ENCODE peak calls at places on chromosomes 7 and 10, in nine cellular contexts. H, V, K, F, E, N, O, R and U are unnamed samples.

GRCh38 chr7:1238363-1239331 is 6.0 kb downstream of the UNCX start:
- DNase-seq in V (no peak), E (no peak), R (no peak), O (no peak), K (no peak), H (no peak), N (no peak), F (peak), U (no peak)

GRCh38 chr10:70602665-70603438 is at the start of gene PRF1:
- DNase-seq in R (no peak), E (no peak), F (no peak), V (no peak), H (no peak), O (no peak), K (peak), N (peak), U (no peak)

GRCh38 chr7:2570021-2570420 is 11.2 kb downstream of the IQCE start:
- DNase-seq in R (no peak), V (no peak), O (no peak), K (no peak), H (no peak), N (no peak), F (no peak), E (no peak), U (no peak)

GRCh38 chr10:73648975-73649829 is 6.6 kb downstream of the SYNPO2L start:
- DNase-seq in E (no peak), F (peak), R (no peak), N (no peak), V (peak), O (no peak), K (no peak), H (no peak), U (no peak)

GRCh38 chr10:110959379-110960332 is 40.3 kb downstream of the SHOC2 start:
- DNase-seq in F (no peak), V (peak), R (no peak), H (no peak), O (no peak), N (no peak), K (no peak), E (no peak), U (no peak)

GRCh38 chr7:31056775-31057346 is 4.8 kb downstream of the ADCYAP1R1 start:
- DNase-seq in F (peak), N (no peak), R (no peak), O (peak), H (no peak), V (no peak), E (no peak), K (peak), U (no peak)

GRCh38 chr7:30146127-30146612 is 11.4 kb downstream of the MTURN start:
- DNase-seq in F (no peak), E (no peak), H (peak), O (no peak), V (no peak), R (no peak), N (no peak), K (no peak), U (no peak)

GRCh38 chr10:48794074-48794473 is 109.4 kb downstream of the WDFY4 start:
- DNase-seq in V (no peak), R (no peak), E (no peak), O (no peak), F (no peak), N (no peak), H (no peak), K (no peak), U (no peak)

GRCh38 chr10:21519327-21519933 is 6.1 kb downstream of the SKIDA1 start:
- DNase-seq in E (no peak), H (no peak), V (peak), N (no peak), F (no peak), K (no peak), O (no peak), R (no peak), U (no peak)

GRCh38 chr10:119190353-119190752 is 11.7 kb upstream of the PRDX3 start:
- DNase-seq in R (no peak), H (no peak), E (peak), N (no peak), K (no peak), F (no peak), O (peak), V (peak), U (no peak)

GRCh38 chr10:115850666-115851065 is 422.3 kb downstream of the GFRA1 start:
- DNase-seq in V (no peak), F (no peak), E (no peak), N (no peak), R (no peak), O (no peak), H (no peak), K (no peak), U (no peak)

GRCh38 chr10:131090761-131091661 is 220.5 kb downstream of the TCERG1L start:
- DNase-seq in K (no peak), E (no peak), R (no peak), N (no peak), V (no peak), F (no peak), O (no peak), H (no peak), U (no peak)

GRCh38 chr7:108875139-108875538 is 305.5 kb downstream of the DNAJB9 start:
- DNase-seq in K (no peak), H (no peak), R (no peak), F (peak), V (peak), N (peak), O (peak), E (no peak), U (no peak)

GRCh38 chr10:7891634-7892033 is 73.3 kb downstream of the TAF3 start:
- DNase-seq in E (no peak), K (no peak), N (no peak), H (no peak), O (no peak), F (no peak), V (peak), R (no peak), U (no peak)

GRCh38 chr7:24715171-24715570 is 42.1 kb downstream of the GSDME start:
- DNase-seq in E (no peak), V (no peak), N (no peak), F (no peak), H (no peak), O (no peak), K (no peak), R (no peak), U (no peak)

GRCh38 chr7:100065452-100066186 is 15.9 kb downstream of the ZNF3 start:
- DNase-seq in H (no peak), O (no peak), F (no peak), K (no peak), E (peak), V (peak), N (peak), R (no peak), U (no peak)

GRCh38 chr7:20783716-20784310 is 2.9 kb downstream of the SP8 start:
- DNase-seq in E (no peak), H (no peak), O (no peak), R (no peak), F (peak), V (no peak), K (peak), N (no peak), U (no peak)

GRCh38 chr10:133158756-133159610 is 1.0 kb upstream of the KNDC1 start:
- DNase-seq in K (no peak), V (no peak), O (peak), E (peak), N (peak), R (peak), H (peak), F (peak), U (no peak)

GRCh38 chr10:127880557-127880956 is 12.2 kb downstream of the CLRN3 start:
- DNase-seq in V (no peak), R (no peak), K (no peak), N (peak), O (no peak), H (no peak), F (no peak), E (no peak), U (no peak)

GRCh38 chr7:24227603-24228359 is 56.2 kb upstream of the NPY start:
- DNase-seq in V (no peak), R (no peak), K (no peak), F (no peak), N (no peak), H (no peak), O (no peak), E (no peak), U (no peak)

GRCh38 chr7:94301024-94301588 is 93.6 kb upstream of the COL1A2 start:
- DNase-seq in O (peak), H (peak), F (peak), E (peak), N (peak), R (no peak), V (peak), K (peak), U (no peak)

GRCh38 chr7:120402801-120403200 is 129.8 kb downstream of the KCND2 start:
- DNase-seq in R (no peak), O (no peak), H (no peak), E (no peak), K (no peak), V (peak), F (no peak), N (no peak), U (no peak)

GRCh38 chr10:119139464-119140067 is 25.9 kb downstream of the SFXN4 start:
- DNase-seq in K (peak), N (peak), V (no peak), F (peak), O (peak), E (no peak), H (no peak), R (no peak), U (no peak)

GRCh38 chr7:130365511-130366441 is 14.5 kb upstream of the CPA1 start:
- DNase-seq in V (peak), H (no peak), K (no peak), F (peak), N (peak), R (no peak), O (no peak), E (peak), U (no peak)

GRCh38 chr7:116153050-116153449 is 57.3 kb upstream of the TES start:
- DNase-seq in F (no peak), O (no peak), V (no peak), E (no peak), R (no peak), H (no peak), K (no peak), N (no peak), U (no peak)

GRCh38 chr10:77386833-77387232 is 250.8 kb downstream of the KCNMA1 start:
- DNase-seq in E (no peak), F (no peak), O (no peak), V (peak), N (no peak), R (no peak), K (no peak), H (peak), U (no peak)

GRCh38 chr7:128155100-128155763 is 85.8 kb upstream of the LEP start:
- DNase-seq in E (no peak), K (no peak), R (no peak), H (peak), F (peak), O (no peak), V (no peak), N (no peak), U (no peak)

GRCh38 chr10:92813979-92814378 is 34.3 kb upstream of the EXOC6 start:
- DNase-seq in K (no peak), H (no peak), O (no peak), E (no peak), F (no peak), V (no peak), R (no peak), N (no peak), U (no peak)

GRCh38 chr10:112951349-112952281 is 1.6 kb downstream of the TCF7L2 start:
- DNase-seq in F (peak), K (peak), R (peak), H (peak), V (peak), N (peak), O (peak), E (peak), U (no peak)

GRCh38 chr10:47238331-47239095 is 61.5 kb upstream of the GDF10 start:
- DNase-seq in V (no peak), F (no peak), R (no peak), K (no peak), N (no peak), H (peak), O (no peak), E (peak), U (no peak)

GRCh38 chr10:123665371-123666286 is 526 bp upstream of the GPR26 start:
- DNase-seq in V (no peak), R (no peak), H (no peak), N (no peak), K (no peak), E (no peak), F (peak), O (no peak), U (no peak)

GRCh38 chr7:151040616-151041375 is 7.5 kb upstream of the ASIC3 start:
- DNase-seq in V (no peak), H (no peak), F (no peak), R (no peak), E (no peak), O (no peak), N (no peak), K (no peak), U (no peak)

GRCh38 chr10:34922138-34922537 is 107.0 kb upstream of the PARD3 start:
- DNase-seq in N (no peak), K (no peak), H (no peak), F (no peak), O (no peak), E (no peak), V (no peak), R (no peak), U (no peak)

GRCh38 chr10:72251635-72252034 is 22.1 kb upstream of the DDIT4 start:
- DNase-seq in R (no peak), E (no peak), H (no peak), V (no peak), N (no peak), K (no peak), O (no peak), F (no peak), U (no peak)

GRCh38 chr10:72257051-72257892 is 16.5 kb upstream of the DDIT4 start:
- DNase-seq in F (no peak), R (no peak), K (no peak), N (peak), H (no peak), E (peak), V (no peak), O (peak), U (no peak)

GRCh38 chr10:72255977-72256729 is 17.6 kb upstream of the DDIT4 start:
- DNase-seq in E (no peak), F (no peak), N (no peak), H (no peak), V (no peak), O (no peak), K (no peak), R (no peak), U (no peak)

GRCh38 chr10:72253002-72253401 is 20.7 kb upstream of the DDIT4 start:
- DNase-seq in E (no peak), F (no peak), R (no peak), V (no peak), N (no peak), H (no peak), K (no peak), O (no peak), U (no peak)

DNA sequence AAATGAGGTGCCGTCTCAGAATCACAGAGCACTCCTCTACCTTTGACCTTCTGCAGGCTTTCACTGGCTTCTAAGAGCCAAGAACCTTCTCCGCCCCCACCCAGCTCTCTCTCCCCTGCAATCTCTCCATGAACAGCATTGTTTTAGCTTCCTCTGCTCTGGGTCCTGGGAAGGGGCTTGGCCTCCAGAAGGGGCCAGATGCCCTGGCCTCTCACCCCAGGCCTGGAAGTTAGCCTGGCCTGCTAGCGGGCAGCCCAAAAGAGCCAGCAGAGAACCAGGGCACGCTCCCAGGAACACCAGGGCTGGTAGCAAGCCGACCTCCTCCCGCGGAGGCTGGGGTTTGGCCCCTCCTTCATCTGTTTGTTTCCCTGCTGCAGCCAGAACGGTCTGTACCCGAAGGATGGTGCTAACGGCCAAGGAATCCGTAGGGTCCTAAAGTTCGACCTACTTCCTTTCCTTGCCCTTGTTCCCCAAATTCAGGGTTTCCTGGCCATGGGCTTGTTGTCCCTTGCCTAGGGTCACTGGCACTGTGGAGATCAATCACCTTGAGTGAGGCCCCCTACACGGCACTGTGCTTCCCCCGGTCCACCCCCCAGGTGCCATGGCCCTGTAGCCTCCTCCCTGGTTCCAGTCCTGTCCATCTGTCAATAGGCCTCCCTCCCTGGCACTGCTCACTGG is 18.7 kb upstream of the DDIT4 start:
- DNase-seq in K (peak), O (peak), V (peak), F (peak), H (peak), R (no peak), E (peak), N (peak), U (no peak)
- TF ChIP-seq CTCF in K (no peak), O (no peak), V (no peak), F (peak), H (no peak), R (no peak), E (no peak), N (no peak), U (no peak)

GRCh38 chr7:28456037-28456436 is 43.7 kb downstream of the CREB5 start:
- DNase-seq in V (no peak), O (no peak), H (no peak), F (no peak), K (no peak), E (no peak), R (no peak), N (no peak), U (no peak)

GRCh38 chr7:28459306-28459705 is 47.0 kb downstream of the CREB5 start:
- DNase-seq in H (no peak), F (no peak), E (no peak), R (no peak), O (no peak), K (no peak), N (no peak), V (no peak), U (no peak)

GRCh38 chr7:28455486-28455885 is 43.2 kb downstream of the CREB5 start:
- DNase-seq in K (no peak), R (no peak), O (no peak), F (peak), E (no peak), H (no peak), N (no peak), V (no peak), U (no peak)

DNA sequence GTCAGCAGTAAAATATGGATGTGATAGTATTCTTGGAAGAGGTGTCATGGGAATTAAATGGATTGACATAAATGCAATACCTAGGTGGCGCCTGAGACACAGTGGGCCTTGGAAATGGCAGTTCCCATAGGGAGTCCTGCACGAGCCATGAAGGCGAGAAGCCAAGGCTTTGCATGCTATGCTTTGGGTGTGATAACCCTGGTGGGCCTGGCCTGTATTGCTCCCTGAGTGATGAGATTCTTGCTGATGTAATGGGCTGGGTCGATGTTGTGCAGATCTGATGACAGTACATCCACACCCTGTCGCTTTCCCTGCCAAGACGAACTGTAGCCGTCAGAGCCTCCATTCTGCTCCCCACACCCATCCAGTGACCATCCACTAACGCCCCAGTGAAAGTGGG is 46.4 kb downstream of the CREB5 start:
- DNase-seq in F (peak), E (no peak), O (peak), R (no peak), V (no peak), N (no peak), K (no peak), H (no peak), U (no peak)
- TF ChIP-seq CTCF in F (peak), E (no peak), O (no peak), R (peak), V (no peak), N (no peak), K (no peak), H (no peak), U (no peak)

GRCh38 chr10:62939698-62940097 is 123.5 kb upstream of the EGR2 start:
- DNase-seq in N (no peak), K (no peak), F (no peak), V (no peak), O (no peak), H (no peak), E (no peak), R (no peak), U (no peak)

GRCh38 chr10:62935022-62935421 is 118.9 kb upstream of the EGR2 start:
- DNase-seq in R (no peak), F (no peak), O (no peak), V (no peak), K (no peak), N (no peak), H (no peak), E (no peak), U (no peak)

GRCh38 chr10:62938672-62939071 is 122.5 kb upstream of the EGR2 start:
- DNase-seq in E (no peak), R (no peak), H (no peak), F (no peak), N (no peak), K (no peak), O (no peak), V (no peak), U (no peak)

GRCh38 chr10:62937674-62938073 is 121.5 kb upstream of the EGR2 start:
- DNase-seq in R (no peak), H (no peak), E (no peak), K (no peak), O (no peak), N (no peak), F (no peak), V (no peak), U (no peak)

DNA sequence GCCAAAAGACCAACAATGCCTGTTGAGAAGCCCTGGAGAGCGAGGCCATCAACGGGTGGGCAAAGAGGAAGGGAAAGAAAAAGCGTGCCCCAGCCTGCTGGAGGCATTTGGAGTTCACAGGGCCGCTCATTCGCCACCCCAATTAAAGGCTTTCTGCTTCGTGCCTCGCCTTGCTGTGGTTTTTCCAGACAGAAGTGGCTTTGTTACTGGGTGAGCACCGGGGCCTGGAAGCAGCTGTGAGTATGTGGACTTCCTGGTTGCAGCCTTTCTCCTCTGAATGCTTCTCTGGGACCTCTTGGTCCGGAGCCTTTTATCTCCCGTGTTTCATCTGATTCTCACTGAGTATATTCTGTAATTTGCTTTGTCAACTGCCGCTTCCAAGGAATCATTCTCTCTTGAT is 118.1 kb upstream of the EGR2 start:
- DNase-seq in V (peak), R (no peak), K (no peak), N (no peak), H (no peak), E (no peak), O (no peak), F (no peak), U (no peak)
- TF ChIP-seq CTCF in V (no peak), R (no peak), K (no peak), N (no peak), H (no peak), E (no peak), O (no peak), F (no peak), U (no peak)

GRCh38 chr7:34821965-34822558 is 164.0 kb downstream of the NPSR1 start:
- DNase-seq in E (no peak), H (no peak), N (no peak), F (peak), O (no peak), K (no peak), R (no peak), V (no peak), U (no peak)

GRCh38 chr7:34825221-34825620 is 167.2 kb downstream of the NPSR1 start:
- DNase-seq in O (no peak), R (no peak), E (no peak), N (no peak), F (no peak), H (no peak), K (no peak), V (no peak), U (no peak)

DNA sequence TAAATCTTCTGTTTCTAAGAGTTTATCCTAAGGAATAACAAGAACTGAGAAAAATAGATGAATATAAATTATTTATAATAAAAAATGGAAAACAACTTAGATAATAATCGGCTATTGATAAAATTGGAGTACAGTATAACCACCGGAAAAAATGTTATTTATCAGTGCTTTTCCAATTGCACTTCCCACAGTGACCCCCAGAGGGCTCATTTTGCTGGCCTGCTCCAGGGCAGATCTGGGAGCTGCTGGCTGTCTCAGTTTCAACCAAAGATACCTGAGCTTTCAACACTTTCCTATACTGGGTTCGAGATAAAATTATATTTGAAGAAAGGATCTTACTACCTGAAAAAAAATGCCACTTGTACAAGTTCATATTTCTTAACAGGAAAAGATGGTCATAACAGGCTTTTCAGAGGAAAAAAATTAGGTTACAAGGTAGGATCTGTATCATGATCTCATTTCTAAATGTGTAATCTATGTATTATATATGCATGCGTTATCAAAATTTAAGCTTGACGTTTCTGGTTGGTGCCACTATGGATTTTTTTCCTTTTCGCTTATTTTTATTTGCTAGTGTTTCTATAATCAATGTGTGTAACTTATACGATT is 165.7 kb downstream of the NPSR1 start:
- DNase-seq in V (peak), H (no peak), O (peak), N (peak), K (peak), E (no peak), F (peak), R (no peak), U (no peak)
- TF ChIP-seq CTCF in V (peak), H (peak), O (peak), N (peak), K (peak), E (no peak), F (peak), R (peak), U (peak)